ENCODE peak calls at places on chromosomes 11 and 22, in four cellular contexts. Z is sigmoid colon, H is transverse colon, Q is K562. K is an unnamed sample.

GRCh38 chr11:14645985-14646900 is 2.6 kb downstream of the PDE3B start:
- DNase-seq in H (no peak), Z (no peak), Q (no peak), K (no peak)

GRCh38 chr11:17828311-17828751 is 93.8 kb downstream of the KCNC1 start:
- DNase-seq in Q (no peak), H (peak; percentile 19), Z (peak; percentile 88), K (no peak)

GRCh38 chr11:107928767-107929507 is 689 bp downstream of the RAB39A start:
- DNase-seq in Z (no peak), H (peak; percentile 10), Q (no peak), K (no peak)

GRCh38 chr11:15289718-15290117 is 175.0 kb downstream of the INSC start:
- DNase-seq in Q (no peak), Z (no peak), H (no peak), K (no peak)

GRCh38 chr11:2787816-2788750 is 88.3 kb upstream of the KCNQ1OT1 start:
- DNase-seq in H (peak; percentile 6), Q (no peak), Z (peak; percentile 41), K (peak; percentile 50)

GRCh38 chr11:94938399-94939055 is 34.8 kb downstream of the CWC15 start:
- DNase-seq in Q (no peak), Z (peak; percentile 90), H (no peak), K (peak; percentile 82)

GRCh38 chr22:36191106-36191836 is 10.3 kb downstream of the APOL4 start:
- DNase-seq in Q (no peak), Z (peak; percentile 93), H (peak; percentile 33), K (no peak)

GRCh38 chr11:96207459-96208449 is 135.2 kb downstream of the MAML2 start:
- DNase-seq in H (peak; percentile 52), Z (no peak), Q (no peak), K (no peak)

GRCh38 chr11:17156283-17156682 is 51.5 kb downstream of the PIK3C2A start:
- DNase-seq in Z (no peak), H (no peak), Q (no peak), K (no peak)

GRCh38 chr11:2587976-2588748 is 111.6 kb downstream of the KCNQ1OT1 start:
- DNase-seq in Q (no peak), Z (peak; percentile 59), H (no peak), K (peak; percentile 53)

GRCh38 chr11:47415949-47416472 is 7.6 kb downstream of the SLC39A13 start:
- DNase-seq in Z (peak; percentile 94), H (peak; percentile 78), Q (no peak), K (peak; percentile 85)

GRCh38 chr22:36027579-36027959 is 1.1 kb downstream of the RBFOX2 start:
- DNase-seq in Z (peak; percentile 67), Q (no peak), H (peak; percentile 14), K (peak; percentile 69)

DNA sequence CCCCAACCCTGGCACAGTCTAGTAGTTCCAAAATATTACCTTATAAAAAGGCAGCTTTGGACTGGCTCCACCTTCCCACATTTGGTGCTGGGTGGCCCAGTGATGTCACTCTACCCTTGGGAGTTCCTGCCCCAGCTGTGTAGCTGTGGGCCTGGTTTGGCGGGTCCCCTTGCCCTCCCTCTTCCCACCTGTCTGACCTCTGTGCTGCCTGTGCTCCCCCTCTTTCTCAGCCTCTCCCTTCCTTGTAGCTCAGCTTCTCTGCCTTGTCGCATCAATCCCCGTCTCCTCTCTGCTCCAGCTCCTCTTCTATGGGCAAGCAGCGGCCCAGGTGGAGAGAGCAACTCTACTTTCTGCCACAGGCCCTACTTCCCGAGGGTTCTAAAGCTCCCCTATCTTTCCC is 54.6 kb downstream of the CHRDL2 start:
- DNase-seq in H (no peak), Z (no peak), Q (no peak), K (no peak)
- TF ChIP-seq EP300 in H (no peak), Z (no peak), Q (no peak), K (no peak)

DNA sequence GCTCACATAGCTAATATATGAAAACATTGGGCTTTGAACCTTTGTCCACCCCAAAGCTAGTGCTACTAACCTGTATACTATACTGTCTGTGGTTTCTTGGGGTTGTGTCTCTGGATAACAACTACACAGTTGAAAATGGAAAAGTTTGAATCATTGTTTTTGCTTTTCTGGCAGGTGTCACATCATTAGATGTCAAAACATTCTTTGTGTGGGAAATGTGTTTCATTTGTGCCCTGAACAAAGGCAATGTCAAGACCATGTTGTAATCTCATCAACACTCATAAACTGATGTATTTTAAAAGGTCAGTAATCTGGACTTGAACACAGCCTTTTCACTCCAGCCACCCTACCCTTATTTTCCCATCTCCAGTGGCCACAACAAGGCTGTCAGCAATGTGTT is 16.5 kb downstream of the SYT13 start:
- DNase-seq in Q (no peak), H (no peak), Z (no peak), K (no peak)
- TF ChIP-seq POLR2AphosphoS5 in Q (no peak), H (no peak), Z (no peak), K (no peak)

DNA sequence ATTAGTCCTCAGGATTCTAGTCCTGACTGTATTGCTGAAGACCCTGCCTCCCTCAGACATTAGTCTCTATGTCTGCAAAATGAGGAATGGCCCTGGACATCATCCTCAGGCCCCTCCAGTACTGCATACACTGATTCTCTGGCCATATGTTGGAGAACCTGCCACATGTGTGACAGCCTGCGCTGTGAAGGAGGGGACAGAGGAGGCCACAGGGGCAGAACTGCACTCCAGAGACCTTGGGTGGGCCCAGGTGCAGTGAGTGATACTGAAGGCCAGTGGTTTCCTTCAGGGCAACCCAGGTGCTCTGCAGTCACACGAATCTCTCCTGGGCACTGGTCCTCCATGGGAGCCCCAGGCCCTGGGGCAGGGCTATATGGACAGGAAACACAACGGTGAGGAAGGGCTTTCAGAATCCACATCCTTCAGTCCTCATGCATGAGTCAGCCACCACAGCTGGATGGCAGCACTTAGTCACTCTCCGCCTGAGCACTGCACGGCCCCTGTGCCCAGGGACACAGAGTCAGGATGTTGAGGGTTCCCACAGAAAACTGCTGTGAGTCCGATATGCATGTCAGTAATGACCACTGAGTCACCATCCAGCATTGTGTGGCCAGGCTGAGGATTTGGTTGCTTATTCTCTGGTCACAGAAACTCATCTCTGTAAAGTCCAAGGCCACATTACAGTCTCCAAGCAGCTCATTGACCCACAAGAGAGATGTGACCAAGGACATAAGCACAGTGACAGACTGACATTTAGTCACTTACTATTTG is 39.7 kb downstream of the ME3 start:
- DNase-seq in Q (no peak), Z (peak; percentile 66), H (no peak), K (no peak)
- TF ChIP-seq EP300 in Q (no peak), Z (no peak), H (no peak), K (no peak)

GRCh38 chr22:17429516-17429915 is 60.3 kb downstream of the CECR2 start:
- DNase-seq in Q (no peak), Z (no peak), H (no peak), K (no peak)
- TF ChIP-seq POLR2AphosphoS5 in Q (no peak), Z (no peak), H (no peak), K (no peak)

GRCh38 chr22:27397948-27398330 is 403.6 kb downstream of the MN1 start:
- DNase-seq in H (peak; percentile 26), Q (no peak), Z (peak; percentile 91), K (no peak)

GRCh38 chr22:27399161-27399560 is 402.4 kb downstream of the MN1 start:
- DNase-seq in Z (no peak), Q (no peak), H (no peak), K (no peak)

GRCh38 chr22:27400811-27401210 is 400.7 kb downstream of the MN1 start:
- DNase-seq in Z (no peak), H (no peak), Q (no peak), K (no peak)

GRCh38 chr22:27397036-27397947 is 404.3 kb downstream of the MN1 start:
- DNase-seq in Q (no peak), H (no peak), Z (no peak), K (no peak)

DNA sequence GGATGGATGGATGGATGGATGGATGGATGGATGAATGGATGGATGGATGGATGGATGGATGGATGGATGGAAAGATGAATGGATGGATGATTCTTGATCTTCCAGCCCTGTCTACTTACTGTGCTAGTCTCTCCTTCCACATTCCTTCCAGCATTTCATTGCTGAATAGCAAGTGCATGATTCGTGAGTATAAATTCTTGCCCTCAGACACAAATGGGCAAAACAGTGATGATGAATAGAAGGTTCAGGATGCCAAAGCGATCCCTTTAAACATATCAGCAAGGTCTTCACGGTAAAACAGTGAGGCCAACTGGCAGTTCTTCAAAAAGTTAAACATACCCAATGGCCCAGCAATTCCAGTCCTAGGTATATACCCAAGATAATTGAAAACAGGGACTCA is 400.2 kb downstream of the MN1 start:
- DNase-seq in H (no peak), Q (no peak), Z (no peak), K (no peak)
- TF ChIP-seq EP300 in H (no peak), Q (no peak), Z (no peak), K (no peak)